ENCODE peak calls at places on chromosomes 4 and X, in eight cellular contexts. One of them, this sample, is unnamed.

GRCh38 chrX:43349363-43349762 is 306.7 kb upstream of the MAOA start:
- DNase-seq in A549: peak
- DNase-seq in thoracic aorta: no peak
- DNase-seq in body of pancreas: peak
- DNase-seq in uterus: no peak
- DNase-seq in right atrium auricular region: no peak
- DNase-seq in suprapubic skin: no peak
- DNase-seq in tibial artery: no peak
- DNase-seq in this sample: peak

GRCh38 chrX:24426921-24427746 is 38.0 kb upstream of the PDK3 start:
- DNase-seq in A549: no peak
- DNase-seq in thoracic aorta: no peak
- DNase-seq in body of pancreas: no peak
- DNase-seq in uterus: no peak
- DNase-seq in right atrium auricular region: no peak
- DNase-seq in suprapubic skin: no peak
- DNase-seq in tibial artery: no peak
- DNase-seq in this sample: no peak

GRCh38 chr4:52788806-52789205 is 37.6 kb upstream of the ERVMER34-1 start:
- DNase-seq in A549: no peak
- DNase-seq in thoracic aorta: no peak
- DNase-seq in body of pancreas: no peak
- DNase-seq in uterus: no peak
- DNase-seq in right atrium auricular region: no peak
- DNase-seq in suprapubic skin: no peak
- DNase-seq in tibial artery: no peak
- DNase-seq in this sample: no peak

GRCh38 chrX:70998402-70999027 is 67.6 kb upstream of the SLC7A3 start:
- DNase-seq in A549: no peak
- DNase-seq in thoracic aorta: no peak
- DNase-seq in body of pancreas: no peak
- DNase-seq in uterus: peak
- DNase-seq in right atrium auricular region: no peak
- DNase-seq in suprapubic skin: no peak
- DNase-seq in tibial artery: peak
- DNase-seq in this sample: peak

GRCh38 chrX:121103381-121103780 is 56.0 kb downstream of the GLUD2 start:
- DNase-seq in A549: no peak
- DNase-seq in thoracic aorta: no peak
- DNase-seq in body of pancreas: no peak
- DNase-seq in uterus: no peak
- DNase-seq in right atrium auricular region: no peak
- DNase-seq in suprapubic skin: no peak
- DNase-seq in tibial artery: no peak
- DNase-seq in this sample: no peak

GRCh38 chrX:94288325-94288724 is 614.3 kb downstream of the FAM133A start:
- DNase-seq in A549: no peak
- DNase-seq in thoracic aorta: no peak
- DNase-seq in body of pancreas: no peak
- DNase-seq in uterus: no peak
- DNase-seq in right atrium auricular region: no peak
- DNase-seq in suprapubic skin: no peak
- DNase-seq in tibial artery: no peak
- DNase-seq in this sample: no peak

GRCh38 chrX:129659861-129660260 is 5.1 kb upstream of the APLN start:
- DNase-seq in A549: no peak
- DNase-seq in thoracic aorta: no peak
- DNase-seq in body of pancreas: no peak
- DNase-seq in uterus: no peak
- DNase-seq in right atrium auricular region: no peak
- DNase-seq in suprapubic skin: no peak
- DNase-seq in tibial artery: no peak
- DNase-seq in this sample: no peak

GRCh38 chr4:866761-867390 is 40.9 kb upstream of the CPLX1 start:
- DNase-seq in A549: no peak
- DNase-seq in thoracic aorta: no peak
- DNase-seq in body of pancreas: no peak
- DNase-seq in uterus: no peak
- DNase-seq in right atrium auricular region: no peak
- DNase-seq in suprapubic skin: no peak
- DNase-seq in tibial artery: no peak
- DNase-seq in this sample: no peak

GRCh38 chrX:14675500-14675899 is 146.2 kb downstream of the GLRA2 start:
- DNase-seq in A549: no peak
- DNase-seq in thoracic aorta: no peak
- DNase-seq in body of pancreas: no peak
- DNase-seq in uterus: no peak
- DNase-seq in right atrium auricular region: no peak
- DNase-seq in suprapubic skin: no peak
- DNase-seq in tibial artery: no peak
- DNase-seq in this sample: no peak

GRCh38 chr4:158020175-158020574 is 152.7 kb downstream of the GASK1B start:
- DNase-seq in A549: peak
- DNase-seq in thoracic aorta: no peak
- DNase-seq in body of pancreas: peak
- DNase-seq in uterus: peak
- DNase-seq in right atrium auricular region: no peak
- DNase-seq in suprapubic skin: peak
- DNase-seq in tibial artery: peak
- DNase-seq in this sample: peak

GRCh38 chr4:52051213-52051614 is at the start of gene SPATA18:
- DNase-seq in A549: peak
- DNase-seq in thoracic aorta: no peak
- DNase-seq in body of pancreas: peak
- DNase-seq in uterus: no peak
- DNase-seq in right atrium auricular region: no peak
- DNase-seq in suprapubic skin: peak
- DNase-seq in tibial artery: no peak
- DNase-seq in this sample: no peak

GRCh38 chr4:136342666-136343065 is 1189.6 kb downstream of the PCDH18 start:
- DNase-seq in A549: no peak
- DNase-seq in thoracic aorta: no peak
- DNase-seq in body of pancreas: no peak
- DNase-seq in uterus: no peak
- DNase-seq in right atrium auricular region: no peak
- DNase-seq in suprapubic skin: no peak
- DNase-seq in tibial artery: no peak
- DNase-seq in this sample: no peak

GRCh38 chrX:153723351-153724251 is 586 bp downstream of the BCAP31 start:
- DNase-seq in A549: peak
- DNase-seq in thoracic aorta: no peak
- DNase-seq in body of pancreas: peak
- DNase-seq in uterus: peak
- DNase-seq in right atrium auricular region: no peak
- DNase-seq in suprapubic skin: no peak
- DNase-seq in tibial artery: no peak
- DNase-seq in this sample: no peak

GRCh38 chr4:66273110-66273509 is 602.8 kb upstream of the EPHA5 start:
- DNase-seq in A549: no peak
- DNase-seq in thoracic aorta: no peak
- DNase-seq in body of pancreas: no peak
- DNase-seq in uterus: no peak
- DNase-seq in right atrium auricular region: no peak
- DNase-seq in suprapubic skin: no peak
- DNase-seq in tibial artery: no peak
- DNase-seq in this sample: no peak

GRCh38 chrX:77436682-77437081 is 10.5 kb upstream of the FGF16 start:
- DNase-seq in A549: no peak
- DNase-seq in thoracic aorta: no peak
- DNase-seq in body of pancreas: no peak
- DNase-seq in uterus: no peak
- DNase-seq in right atrium auricular region: no peak
- DNase-seq in suprapubic skin: no peak
- DNase-seq in tibial artery: no peak
- DNase-seq in this sample: no peak

GRCh38 chr4:101238706-101239105 is 108.6 kb downstream of the PPP3CA start:
- DNase-seq in A549: no peak
- DNase-seq in thoracic aorta: no peak
- DNase-seq in body of pancreas: no peak
- DNase-seq in uterus: no peak
- DNase-seq in right atrium auricular region: no peak
- DNase-seq in suprapubic skin: no peak
- DNase-seq in tibial artery: no peak
- DNase-seq in this sample: no peak

GRCh38 chr4:24642941-24643628 is 58.7 kb upstream of the DHX15 start:
- DNase-seq in A549: peak
- DNase-seq in thoracic aorta: no peak
- DNase-seq in body of pancreas: peak
- DNase-seq in uterus: no peak
- DNase-seq in right atrium auricular region: no peak
- DNase-seq in suprapubic skin: no peak
- DNase-seq in tibial artery: no peak
- DNase-seq in this sample: no peak

GRCh38 chrX:155819966-155820491 is 61.1 kb upstream of the VAMP7 start:
- DNase-seq in A549: peak
- DNase-seq in thoracic aorta: no peak
- DNase-seq in body of pancreas: peak
- DNase-seq in uterus: peak
- DNase-seq in right atrium auricular region: peak
- DNase-seq in suprapubic skin: no peak
- DNase-seq in tibial artery: peak
- DNase-seq in this sample: no peak

GRCh38 chr4:73309211-73309610 is 50.6 kb upstream of the ANKRD17 start:
- DNase-seq in A549: no peak
- DNase-seq in thoracic aorta: no peak
- DNase-seq in body of pancreas: no peak
- DNase-seq in uterus: no peak
- DNase-seq in right atrium auricular region: no peak
- DNase-seq in suprapubic skin: no peak
- DNase-seq in tibial artery: no peak
- DNase-seq in this sample: no peak

GRCh38 chrX:131762802-131763234 is 218.9 kb downstream of the OR13H1 start:
- DNase-seq in A549: peak
- DNase-seq in thoracic aorta: no peak
- DNase-seq in body of pancreas: peak
- DNase-seq in uterus: peak
- DNase-seq in right atrium auricular region: no peak
- DNase-seq in suprapubic skin: no peak
- DNase-seq in tibial artery: no peak
- DNase-seq in this sample: no peak
- TF ChIP-seq CTCF in A549: peak
- TF ChIP-seq CTCF in thoracic aorta: no peak
- TF ChIP-seq CTCF in body of pancreas: peak
- TF ChIP-seq CTCF in uterus: peak
- TF ChIP-seq CTCF in right atrium auricular region: peak
- TF ChIP-seq CTCF in suprapubic skin: peak
- TF ChIP-seq CTCF in tibial artery: no peak
- TF ChIP-seq CTCF in this sample: no peak

GRCh38 chr4:152644130-152644529 is 35.7 kb downstream of the TMEM154 start:
- DNase-seq in A549: no peak
- DNase-seq in thoracic aorta: no peak
- DNase-seq in body of pancreas: no peak
- DNase-seq in uterus: no peak
- DNase-seq in right atrium auricular region: no peak
- DNase-seq in suprapubic skin: no peak
- DNase-seq in tibial artery: no peak
- DNase-seq in this sample: no peak
- H3K27ac ChIP-seq in A549: no peak
- H3K27ac ChIP-seq in thoracic aorta: no peak
- H3K27ac ChIP-seq in body of pancreas: no peak
- H3K27ac ChIP-seq in uterus: no peak
- H3K27ac ChIP-seq in right atrium auricular region: no peak
- H3K27ac ChIP-seq in suprapubic skin: no peak
- H3K27ac ChIP-seq in tibial artery: no peak
- H3K27ac ChIP-seq in this sample: peak

GRCh38 chr4:139557506-139558110 is 1.6 kb upstream of the SETD7 start:
- DNase-seq in A549: no peak
- DNase-seq in thoracic aorta: no peak
- DNase-seq in body of pancreas: peak
- DNase-seq in uterus: no peak
- DNase-seq in right atrium auricular region: no peak
- DNase-seq in suprapubic skin: no peak
- DNase-seq in tibial artery: no peak
- DNase-seq in this sample: no peak
- TF ChIP-seq CTCF in A549: no peak
- TF ChIP-seq CTCF in thoracic aorta: no peak
- TF ChIP-seq CTCF in body of pancreas: no peak
- TF ChIP-seq CTCF in uterus: no peak
- TF ChIP-seq CTCF in right atrium auricular region: no peak
- TF ChIP-seq CTCF in suprapubic skin: no peak
- TF ChIP-seq CTCF in tibial artery: no peak
- TF ChIP-seq CTCF in this sample: no peak

GRCh38 chrX:1452497-1453389 is at the start of gene ASMTL:
- DNase-seq in A549: peak
- DNase-seq in thoracic aorta: peak
- DNase-seq in body of pancreas: peak
- DNase-seq in uterus: peak
- DNase-seq in right atrium auricular region: peak
- DNase-seq in suprapubic skin: peak
- DNase-seq in tibial artery: peak
- DNase-seq in this sample: peak

GRCh38 chrX:1451676-1452496 is 823 bp downstream of the ASMTL start:
- DNase-seq in A549: no peak
- DNase-seq in thoracic aorta: no peak
- DNase-seq in body of pancreas: no peak
- DNase-seq in uterus: peak
- DNase-seq in right atrium auricular region: no peak
- DNase-seq in suprapubic skin: peak
- DNase-seq in tibial artery: peak
- DNase-seq in this sample: no peak

GRCh38 chrX:1455948-1456280 is 3.2 kb upstream of the ASMTL start:
- DNase-seq in A549: no peak
- DNase-seq in thoracic aorta: no peak
- DNase-seq in body of pancreas: no peak
- DNase-seq in uterus: no peak
- DNase-seq in right atrium auricular region: no peak
- DNase-seq in suprapubic skin: peak
- DNase-seq in tibial artery: no peak
- DNase-seq in this sample: no peak

GRCh38 chrX:1453390-1453783 is 678 bp upstream of the ASMTL start:
- DNase-seq in A549: peak
- DNase-seq in thoracic aorta: peak
- DNase-seq in body of pancreas: no peak
- DNase-seq in uterus: no peak
- DNase-seq in right atrium auricular region: no peak
- DNase-seq in suprapubic skin: peak
- DNase-seq in tibial artery: peak
- DNase-seq in this sample: no peak

GRCh38 chrX:1453951-1454785 is 1.5 kb upstream of the ASMTL start:
- DNase-seq in A549: peak
- DNase-seq in thoracic aorta: peak
- DNase-seq in body of pancreas: peak
- DNase-seq in uterus: peak
- DNase-seq in right atrium auricular region: peak
- DNase-seq in suprapubic skin: peak
- DNase-seq in tibial artery: peak
- DNase-seq in this sample: peak
- H3K27ac ChIP-seq in A549: peak
- H3K27ac ChIP-seq in thoracic aorta: no peak
- H3K27ac ChIP-seq in body of pancreas: no peak
- H3K27ac ChIP-seq in uterus: peak
- H3K27ac ChIP-seq in right atrium auricular region: peak
- H3K27ac ChIP-seq in suprapubic skin: no peak
- H3K27ac ChIP-seq in tibial artery: peak
- H3K27ac ChIP-seq in this sample: peak

GRCh38 chr4:108181704-108182103 is 13.0 kb upstream of the LEF1 start:
- DNase-seq in A549: no peak
- DNase-seq in thoracic aorta: no peak
- DNase-seq in body of pancreas: no peak
- DNase-seq in uterus: no peak
- DNase-seq in right atrium auricular region: no peak
- DNase-seq in suprapubic skin: no peak
- DNase-seq in tibial artery: no peak
- DNase-seq in this sample: no peak
- TF ChIP-seq CTCF in A549: peak
- TF ChIP-seq CTCF in thoracic aorta: no peak
- TF ChIP-seq CTCF in body of pancreas: no peak
- TF ChIP-seq CTCF in uterus: no peak
- TF ChIP-seq CTCF in right atrium auricular region: no peak
- TF ChIP-seq CTCF in suprapubic skin: no peak
- TF ChIP-seq CTCF in tibial artery: no peak
- TF ChIP-seq CTCF in this sample: no peak

This sample was measured in tibial nerve.